ENCODE peak calls at places on chromosomes 11 and 22, in six cellular contexts. One of them, this sample, is unnamed.
A peak's percentile ranks its signal among the peaks of the same experiment; 100 is the strongest.

GRCh38 chr22:47813661-47814060 is 1051.2 kb downstream of the TBC1D22A start:
- DNase-seq in BJ: no peak
- DNase-seq in endothelial cell: no peak
- DNase-seq in GM19239: no peak
- DNase-seq in uterus: no peak
- DNase-seq in sigmoid colon: no peak
- DNase-seq in this sample: no peak

GRCh38 chr11:84413547-84413946 is 1127.4 kb upstream of the CCDC90B start:
- DNase-seq in BJ: no peak
- DNase-seq in endothelial cell: no peak
- DNase-seq in GM19239: no peak
- DNase-seq in uterus: no peak
- DNase-seq in sigmoid colon: no peak
- DNase-seq in this sample: no peak

GRCh38 chr11:65884716-65885092 is 3.6 kb downstream of the FIBP start:
- DNase-seq in BJ: no peak
- DNase-seq in endothelial cell: peak; percentile 90
- DNase-seq in GM19239: peak; percentile 81
- DNase-seq in uterus: peak; percentile 68
- DNase-seq in sigmoid colon: peak; percentile 88
- DNase-seq in this sample: peak; percentile 85

GRCh38 chr11:66388746-66389386 is 17.3 kb upstream of the SLC29A2 start:
- DNase-seq in BJ: no peak
- DNase-seq in endothelial cell: peak; percentile 72
- DNase-seq in GM19239: no peak
- DNase-seq in uterus: no peak
- DNase-seq in sigmoid colon: peak; percentile 79
- DNase-seq in this sample: peak; percentile 78

GRCh38 chr11:8403310-8403709 is 139.6 kb upstream of the LMO1 start:
- DNase-seq in BJ: no peak
- DNase-seq in endothelial cell: no peak
- DNase-seq in GM19239: no peak
- DNase-seq in uterus: no peak
- DNase-seq in sigmoid colon: no peak
- DNase-seq in this sample: no peak

GRCh38 chr11:117535201-117535869 is 207.7 kb downstream of the CEP164 start:
- DNase-seq in BJ: no peak
- DNase-seq in endothelial cell: no peak
- DNase-seq in GM19239: no peak
- DNase-seq in uterus: peak; percentile 50
- DNase-seq in sigmoid colon: peak; percentile 78
- DNase-seq in this sample: peak; percentile 56

GRCh38 chr11:43547411-43547718 is 133.2 kb upstream of the HSD17B12 start:
- DNase-seq in BJ: no peak
- DNase-seq in endothelial cell: no peak
- DNase-seq in GM19239: no peak
- DNase-seq in uterus: no peak
- DNase-seq in sigmoid colon: no peak
- DNase-seq in this sample: no peak

GRCh38 chr11:2827256-2827655 is 58.3 kb downstream of the CDKN1C start:
- DNase-seq in BJ: no peak
- DNase-seq in endothelial cell: no peak
- DNase-seq in GM19239: no peak
- DNase-seq in uterus: no peak
- DNase-seq in sigmoid colon: no peak
- DNase-seq in this sample: peak; percentile 19

GRCh38 chr11:46181843-46182424 is 60.7 kb upstream of the PHF21A start:
- DNase-seq in BJ: no peak
- DNase-seq in endothelial cell: no peak
- DNase-seq in GM19239: no peak
- DNase-seq in uterus: no peak
- DNase-seq in sigmoid colon: no peak
- DNase-seq in this sample: no peak

GRCh38 chr11:71425851-71426250 is 22.3 kb downstream of the DHCR7 start:
- DNase-seq in BJ: no peak
- DNase-seq in endothelial cell: no peak
- DNase-seq in GM19239: no peak
- DNase-seq in uterus: no peak
- DNase-seq in sigmoid colon: no peak
- DNase-seq in this sample: no peak

GRCh38 chr11:12120031-12121008 is 9.9 kb downstream of the MICAL2 start:
- DNase-seq in BJ: no peak
- DNase-seq in endothelial cell: no peak
- DNase-seq in GM19239: no peak
- DNase-seq in uterus: no peak
- DNase-seq in sigmoid colon: no peak
- DNase-seq in this sample: no peak

GRCh38 chr22:49404576-49405199 is 423.0 kb downstream of the BRD1 start:
- DNase-seq in BJ: no peak
- DNase-seq in endothelial cell: no peak
- DNase-seq in GM19239: no peak
- DNase-seq in uterus: no peak
- DNase-seq in sigmoid colon: peak; percentile 57
- DNase-seq in this sample: peak; percentile 38

GRCh38 chr11:45156201-45156600 is 9.8 kb downstream of the PRDM11 start:
- DNase-seq in BJ: no peak
- DNase-seq in endothelial cell: no peak
- DNase-seq in GM19239: no peak
- DNase-seq in uterus: no peak
- DNase-seq in sigmoid colon: peak; percentile 63
- DNase-seq in this sample: no peak

GRCh38 chr11:119861160-119861559 is 132.2 kb upstream of the NECTIN1 start:
- DNase-seq in BJ: no peak
- DNase-seq in endothelial cell: no peak
- DNase-seq in GM19239: no peak
- DNase-seq in uterus: no peak
- DNase-seq in sigmoid colon: no peak
- DNase-seq in this sample: no peak

GRCh38 chr22:36641902-36642640 is 61.5 kb downstream of the CACNG2 start:
- DNase-seq in BJ: peak; percentile 4
- DNase-seq in endothelial cell: no peak
- DNase-seq in GM19239: no peak
- DNase-seq in uterus: no peak
- DNase-seq in sigmoid colon: no peak
- DNase-seq in this sample: no peak

GRCh38 chr11:128806496-128807261 is 60.4 kb downstream of the KCNJ1 start:
- DNase-seq in BJ: no peak
- DNase-seq in endothelial cell: no peak
- DNase-seq in GM19239: no peak
- DNase-seq in uterus: no peak
- DNase-seq in sigmoid colon: no peak
- DNase-seq in this sample: no peak

GRCh38 chr22:28025333-28025732 is 106.3 kb upstream of the PITPNB start:
- DNase-seq in BJ: no peak
- DNase-seq in endothelial cell: no peak
- DNase-seq in GM19239: no peak
- DNase-seq in uterus: no peak
- DNase-seq in sigmoid colon: peak; percentile 41
- DNase-seq in this sample: no peak

GRCh38 chr11:44702897-44703296 is 23.9 kb upstream of the TSPAN18 start:
- DNase-seq in BJ: no peak
- DNase-seq in endothelial cell: no peak
- DNase-seq in GM19239: no peak
- DNase-seq in uterus: peak; percentile 75
- DNase-seq in sigmoid colon: peak; percentile 93
- DNase-seq in this sample: no peak

GRCh38 chr11:46808804-46809431 is 37.2 kb downstream of the CKAP5 start:
- DNase-seq in BJ: no peak
- DNase-seq in endothelial cell: no peak
- DNase-seq in GM19239: no peak
- DNase-seq in uterus: no peak
- DNase-seq in sigmoid colon: no peak
- DNase-seq in this sample: no peak

GRCh38 chr11:62602141-62603071 is 741 bp upstream of the MTA2 start:
- DNase-seq in BJ: no peak
- DNase-seq in endothelial cell: peak; percentile 47
- DNase-seq in GM19239: no peak
- DNase-seq in uterus: peak; percentile 73
- DNase-seq in sigmoid colon: peak; percentile 89
- DNase-seq in this sample: peak; percentile 78

GRCh38 chr11:10309163-10310093 is 4.6 kb downstream of the ADM start:
- DNase-seq in BJ: peak; percentile 72
- DNase-seq in endothelial cell: no peak
- DNase-seq in GM19239: no peak
- DNase-seq in uterus: peak; percentile 40
- DNase-seq in sigmoid colon: peak; percentile 89
- DNase-seq in this sample: peak; percentile 82

GRCh38 chr11:7605544-7605943 is 67.8 kb downstream of the CYB5R2 start:
- DNase-seq in BJ: no peak
- DNase-seq in endothelial cell: no peak
- DNase-seq in GM19239: no peak
- DNase-seq in uterus: no peak
- DNase-seq in sigmoid colon: no peak
- DNase-seq in this sample: no peak

GRCh38 chr11:43359432-43359818 is 705 bp downstream of the TTC17 start:
- DNase-seq in BJ: no peak
- DNase-seq in endothelial cell: peak; percentile 18
- DNase-seq in GM19239: peak; percentile 12
- DNase-seq in uterus: no peak
- DNase-seq in sigmoid colon: no peak
- DNase-seq in this sample: no peak

GRCh38 chr11:62804310-62805043 is 763 bp downstream of the NXF1 start:
- DNase-seq in BJ: no peak
- DNase-seq in endothelial cell: no peak
- DNase-seq in GM19239: no peak
- DNase-seq in uterus: no peak
- DNase-seq in sigmoid colon: no peak
- DNase-seq in this sample: peak; percentile 20

GRCh38 chr11:10304495-10305261 is at the start of gene ADM:
- DNase-seq in BJ: peak; percentile 71
- DNase-seq in endothelial cell: peak; percentile 95
- DNase-seq in GM19239: no peak
- DNase-seq in uterus: peak; percentile 92
- DNase-seq in sigmoid colon: peak; percentile 96
- DNase-seq in this sample: peak; percentile 89

GRCh38 chr11:1555713-1556153 is 16.3 kb downstream of the DUSP8 start:
- DNase-seq in BJ: no peak
- DNase-seq in endothelial cell: no peak
- DNase-seq in GM19239: no peak
- DNase-seq in uterus: no peak
- DNase-seq in sigmoid colon: no peak
- DNase-seq in this sample: no peak

GRCh38 chr11:126608626-126609010 is 253.1 kb downstream of the ST3GAL4 start:
- DNase-seq in BJ: no peak
- DNase-seq in endothelial cell: no peak
- DNase-seq in GM19239: no peak
- DNase-seq in uterus: no peak
- DNase-seq in sigmoid colon: no peak
- DNase-seq in this sample: no peak

GRCh38 chr11:8229299-8230177 is 34.1 kb downstream of the LMO1 start:
- DNase-seq in BJ: no peak
- DNase-seq in endothelial cell: no peak
- DNase-seq in GM19239: no peak
- DNase-seq in uterus: no peak
- DNase-seq in sigmoid colon: no peak
- DNase-seq in this sample: peak; percentile 41